ENCODE peak calls at places on chromosomes 12 and 14, in four cellular contexts. K is HepG2, Z is K562, T is GM12878. S is an unnamed sample.

GRCh38 chr14:31263485-31264133 is 56.0 kb upstream of the HECTD1 start:
- DNase-seq in K (peak), Z (no peak), T (no peak), S (no peak)

GRCh38 chr12:104360157-104360556 is 56.6 kb downstream of the EID3 start:
- DNase-seq in K (no peak), Z (no peak), T (no peak), S (no peak)

GRCh38 chr12:45388545-45388944 is 172.7 kb downstream of the ANO6 start:
- DNase-seq in K (peak), Z (peak), T (no peak), S (peak)

GRCh38 chr14:89304972-89305703 is 111.9 kb downstream of the FOXN3 start:
- DNase-seq in K (no peak), Z (no peak), T (peak), S (no peak)

GRCh38 chr12:93116632-93117031 is 187.5 kb upstream of the EEA1 start:
- DNase-seq in K (no peak), Z (no peak), T (no peak), S (no peak)

GRCh38 chr14:78758333-78758732 is 588.2 kb downstream of the NRXN3 start:
- DNase-seq in K (peak), Z (peak), T (peak), S (peak)

GRCh38 chr14:58697927-58698641 is 60.3 kb downstream of the DACT1 start:
- DNase-seq in K (no peak), Z (no peak), T (no peak), S (no peak)

GRCh38 chr14:45089813-45090212 is 5.9 kb downstream of the PRPF39 start:
- DNase-seq in K (no peak), Z (no peak), T (no peak), S (no peak)

GRCh38 chr12:1716911-1717310 is 26.0 kb downstream of the ADIPOR2 start:
- DNase-seq in K (no peak), Z (no peak), T (no peak), S (no peak)

GRCh38 chr14:62144863-62145262 is 382.6 kb downstream of the SNAPC1 start:
- DNase-seq in K (no peak), Z (no peak), T (no peak), S (no peak)

GRCh38 chr14:26828741-26829140 is 230.9 kb upstream of the NOVA1 start:
- DNase-seq in K (no peak), Z (no peak), T (no peak), S (no peak)

GRCh38 chr14:70897475-70897874 is 9.8 kb upstream of the PCNX1 start:
- DNase-seq in K (no peak), Z (no peak), T (no peak), S (no peak)

GRCh38 chr12:66354291-66354690 is 52.0 kb downstream of the HELB start:
- DNase-seq in K (no peak), Z (no peak), T (no peak), S (no peak)

GRCh38 chr12:6199531-6200265 is 502 bp upstream of the CD9 start:
- DNase-seq in K (no peak), Z (no peak), T (no peak), S (peak)

GRCh38 chr12:111351026-111351425 is 17.9 kb downstream of the PHETA1 start:
- DNase-seq in K (no peak), Z (no peak), T (no peak), S (no peak)
- TF ChIP-seq TARDBP in K (no peak), Z (no peak), T (no peak), S (no peak)

GRCh38 chr14:22185191-22185590 is 403.8 kb downstream of the DAD1 start:
- DNase-seq in K (peak), Z (no peak), T (no peak), S (no peak)

GRCh38 chr14:22189873-22190272 is 399.2 kb downstream of the DAD1 start:
- DNase-seq in K (no peak), Z (no peak), T (no peak), S (no peak)

GRCh38 chr14:22188346-22188745 is 400.7 kb downstream of the DAD1 start:
- DNase-seq in K (no peak), Z (no peak), T (no peak), S (no peak)

GRCh38 chr14:22194669-22195068 is 394.4 kb downstream of the DAD1 start:
- DNase-seq in K (no peak), Z (no peak), T (no peak), S (no peak)

GRCh38 chr14:22190411-22191191 is 398.4 kb downstream of the DAD1 start:
- DNase-seq in K (no peak), Z (no peak), T (no peak), S (no peak)
- TF ChIP-seq TARDBP in K (no peak), Z (no peak), T (no peak), S (no peak)

DNA sequence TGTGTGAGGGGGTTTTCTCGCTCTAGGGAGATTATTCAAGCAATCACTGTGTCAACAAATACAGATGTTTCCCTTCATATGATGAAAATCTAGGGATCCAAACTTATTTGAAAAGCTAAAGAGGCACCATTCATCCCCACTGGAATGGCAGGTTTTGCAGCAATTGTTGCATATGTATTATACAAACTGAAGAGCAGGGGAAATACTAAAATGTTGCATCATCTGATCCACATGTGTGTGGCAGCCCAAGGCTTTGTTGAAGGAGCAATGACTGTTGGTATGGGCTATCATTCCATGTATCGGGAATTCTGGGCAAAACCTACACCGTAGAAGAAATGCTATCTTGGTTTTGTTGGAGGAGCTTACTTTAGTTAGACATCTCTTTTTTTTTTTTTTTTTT is 4.1 kb upstream of the PRPF40B start:
- DNase-seq in K (no peak), Z (no peak), T (no peak), S (no peak)
- TF ChIP-seq TARDBP in K (no peak), Z (no peak), T (no peak), S (no peak)

GRCh38 chr12:117272690-117273089 is 82.4 kb upstream of the FBXO21 start:
- DNase-seq in K (no peak), Z (no peak), T (no peak), S (no peak)

GRCh38 chr12:117277875-117278274 is 83.6 kb downstream of the NOS1 start:
- DNase-seq in K (no peak), Z (no peak), T (no peak), S (no peak)

GRCh38 chr12:117273091-117273490 is 82.8 kb upstream of the FBXO21 start:
- DNase-seq in K (no peak), Z (no peak), T (no peak), S (no peak)
- TF ChIP-seq TARDBP in K (no peak), Z (no peak), T (no peak), S (no peak)